ENCODE peak calls at places on chromosomes 1 and 21, in nine cellular contexts. C is IMR-90; O is heart left ventricle; S is Karpas-422; A is psoas muscle; J is fibroblast of lung; I is testis; M is CD4-positive, alpha-beta T cell; T is left lung. X is an unnamed sample.

GRCh38 chr1:53376041-53376461 is 48.2 kb upstream of the LRP8 start:
- DNase-seq in C (no peak), O (peak; percentile 27), S (no peak), A (peak; percentile 32), J (no peak), I (peak; percentile 14), M (no peak), T (peak; percentile 18), X (no peak)

GRCh38 chr1:230068952-230069684 is 2.1 kb downstream of the GALNT2 start:
- DNase-seq in C (no peak), O (no peak), S (no peak), A (no peak), J (no peak), I (no peak), M (no peak), T (no peak), X (no peak)

GRCh38 chr1:91884459-91885290 is 1.3 kb downstream of the TGFBR3 start:
- DNase-seq in C (peak; percentile 24), O (peak; percentile 41), S (no peak), A (peak; percentile 64), J (no peak), I (peak; percentile 36), M (peak; percentile 53), T (peak; percentile 43), X (no peak)

GRCh38 chr1:75520028-75520427 is 90.9 kb downstream of the SLC44A5 start:
- DNase-seq in C (no peak), O (no peak), S (no peak), A (no peak), J (no peak), I (no peak), M (no peak), T (no peak), X (no peak)

GRCh38 chr1:25874635-25875153 is 814 bp downstream of the PAQR7 start:
- DNase-seq in C (no peak), O (no peak), S (no peak), A (peak; percentile 45), J (no peak), I (no peak), M (no peak), T (no peak), X (no peak)

GRCh38 chr1:15526021-15526489 is 593 bp upstream of the DNAJC16 start:
- DNase-seq in C (no peak), O (no peak), S (peak; percentile 61), A (no peak), J (no peak), I (no peak), M (no peak), T (peak; percentile 48), X (no peak)

GRCh38 chr1:58754056-58754613 is 29.7 kb downstream of the JUN start:
- DNase-seq in C (no peak), O (no peak), S (no peak), A (no peak), J (peak; percentile 20), I (no peak), M (no peak), T (no peak), X (no peak)

GRCh38 chr1:149885364-149886111 is 13.8 kb upstream of the BOLA1 start:
- DNase-seq in C (peak; percentile 84), O (peak; percentile 89), S (no peak), A (peak; percentile 94), J (peak; percentile 82), I (peak; percentile 89), M (peak; percentile 64), T (peak; percentile 90), X (peak; percentile 42)

GRCh38 chr21:36929622-36930021 is 36.8 kb downstream of the HLCS start:
- DNase-seq in C (peak; percentile 49), O (no peak), S (no peak), A (no peak), J (peak; percentile 17), I (peak; percentile 26), M (no peak), T (no peak), X (no peak)

GRCh38 chr1:77282187-77282865 is 507 bp downstream of the AK5 start:
- DNase-seq in C (peak; percentile 35), O (peak; percentile 26), S (no peak), A (no peak), J (peak; percentile 22), I (no peak), M (peak; percentile 47), T (no peak), X (no peak)

GRCh38 chr1:91729621-91730348 is 156.2 kb downstream of the TGFBR3 start:
- DNase-seq in C (no peak), O (no peak), S (no peak), A (no peak), J (no peak), I (no peak), M (no peak), T (no peak), X (no peak)

GRCh38 chr1:173332026-173332425 is 124.9 kb upstream of the TNFSF4 start:
- DNase-seq in C (peak; percentile 89), O (peak; percentile 76), S (no peak), A (no peak), J (peak; percentile 85), I (no peak), M (no peak), T (peak; percentile 37), X (no peak)

GRCh38 chr1:83087851-83088250 is 911.1 kb downstream of the TTLL7 start:
- DNase-seq in C (no peak), O (no peak), S (no peak), A (no peak), J (no peak), I (no peak), M (no peak), T (no peak), X (no peak)

GRCh38 chr1:91645031-91645430 is 144.4 kb downstream of the CDC7 start:
- DNase-seq in C (peak; percentile 8), O (no peak), S (no peak), A (no peak), J (peak; percentile 56), I (no peak), M (no peak), T (no peak), X (no peak)

GRCh38 chr1:204544321-204544720 is 28.1 kb downstream of the MDM4 start:
- DNase-seq in C (peak; percentile 54), O (no peak), S (no peak), A (no peak), J (peak; percentile 69), I (no peak), M (no peak), T (no peak), X (no peak)

GRCh38 chr1:194151056-194151455 is 964.6 kb upstream of the B3GALT2 start:
- DNase-seq in C (no peak), O (no peak), S (no peak), A (no peak), J (no peak), I (no peak), M (no peak), T (no peak), X (no peak)

GRCh38 chr1:21289700-21290545 is at the start of gene ECE1:
- DNase-seq in C (no peak), O (peak; percentile 57), S (peak; percentile 77), A (no peak), J (peak; percentile 52), I (peak; percentile 48), M (peak; percentile 60), T (peak; percentile 67), X (peak; percentile 58)

GRCh38 chr1:89966666-89967065 is 28.2 kb upstream of the ZNF326 start:
- DNase-seq in C (no peak), O (no peak), S (no peak), A (no peak), J (no peak), I (no peak), M (no peak), T (no peak), X (no peak)

GRCh38 chr1:59779949-59780348 is 34.8 kb upstream of the HOOK1 start:
- DNase-seq in C (no peak), O (no peak), S (peak; percentile 43), A (no peak), J (no peak), I (no peak), M (no peak), T (no peak), X (no peak)

DNA sequence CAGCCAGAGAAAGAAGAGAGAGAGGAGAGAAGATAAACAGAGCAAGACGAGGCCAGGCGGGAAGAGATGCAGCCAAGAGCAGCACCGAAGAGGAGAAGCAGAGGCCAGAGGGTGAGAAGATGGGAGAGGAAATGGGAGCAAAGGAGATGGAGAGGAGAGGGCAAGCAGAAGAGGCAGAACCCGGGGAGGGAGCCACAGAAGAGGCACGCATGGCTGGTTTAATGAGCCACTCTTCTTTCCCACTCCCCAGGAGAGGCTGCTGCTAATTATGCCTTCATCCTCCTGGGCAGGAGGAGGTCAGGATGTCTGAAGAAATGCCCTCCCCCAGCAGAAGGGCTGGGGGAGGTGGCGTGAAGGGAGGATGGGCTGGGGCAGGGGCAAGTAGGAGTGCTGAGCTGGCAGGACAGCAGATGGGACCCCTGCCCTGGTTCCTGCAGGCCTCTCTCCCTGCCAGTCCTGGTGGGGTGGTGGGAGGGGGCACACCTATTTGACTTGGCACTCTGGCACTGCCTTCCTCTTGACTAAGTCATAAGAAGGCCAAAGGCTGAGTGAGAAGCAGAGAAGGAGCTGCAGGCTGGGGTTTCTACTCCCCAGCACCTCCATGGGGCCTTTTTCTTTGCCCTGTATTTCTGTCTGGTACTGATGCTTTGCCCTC is 32.3 kb downstream of the KIRREL1 start:
- DNase-seq in C (no peak), O (no peak), S (no peak), A (no peak), J (no peak), I (no peak), M (no peak), T (no peak), X (no peak)
- H3K9me3 ChIP-seq in C (no peaks in the 10 kb centered on the region), O (no peaks in the 10 kb centered on the region), S (no peaks in the 10 kb centered on the region), A (no peaks in the 10 kb centered on the region), J (no peaks in the 10 kb centered on the region), I (no peaks in the 10 kb centered on the region), M (no peaks in the 10 kb centered on the region), T (no peaks in the 10 kb centered on the region), X (no peaks in the 10 kb centered on the region)

GRCh38 chr1:29565490-29565889 is 329.2 kb downstream of the PTPRU start:
- DNase-seq in C (no peak), O (no peak), S (no peak), A (no peak), J (no peak), I (no peak), M (no peak), T (no peak), X (no peak)
- H3K9me3 ChIP-seq in C (peaks cover 21% of the 10 kb centered on the region), O (peaks cover 61% of the 10 kb centered on the region), S (peaks cover 28% of the 10 kb centered on the region), A (peaks cover 25% of the 10 kb centered on the region), J (no peaks in the 10 kb centered on the region), I (no peaks in the 10 kb centered on the region), M (peaks cover 57% of the 10 kb centered on the region), T (no peaks in the 10 kb centered on the region), X (peaks cover 9% of the 10 kb centered on the region)

GRCh38 chr1:165117482-165117881 is 239.0 kb downstream of the LMX1A start:
- DNase-seq in C (no peak), O (no peak), S (no peak), A (no peak), J (peak; percentile 2), I (no peak), M (no peak), T (no peak), X (no peak)
- H3K9me3 ChIP-seq in C (no peaks in the 10 kb centered on the region), O (no peaks in the 10 kb centered on the region), S (no peaks in the 10 kb centered on the region), A (no peaks in the 10 kb centered on the region), J (no peaks in the 10 kb centered on the region), I (no peaks in the 10 kb centered on the region), M (no peaks in the 10 kb centered on the region), T (no peaks in the 10 kb centered on the region), X (no peaks in the 10 kb centered on the region)

DNA sequence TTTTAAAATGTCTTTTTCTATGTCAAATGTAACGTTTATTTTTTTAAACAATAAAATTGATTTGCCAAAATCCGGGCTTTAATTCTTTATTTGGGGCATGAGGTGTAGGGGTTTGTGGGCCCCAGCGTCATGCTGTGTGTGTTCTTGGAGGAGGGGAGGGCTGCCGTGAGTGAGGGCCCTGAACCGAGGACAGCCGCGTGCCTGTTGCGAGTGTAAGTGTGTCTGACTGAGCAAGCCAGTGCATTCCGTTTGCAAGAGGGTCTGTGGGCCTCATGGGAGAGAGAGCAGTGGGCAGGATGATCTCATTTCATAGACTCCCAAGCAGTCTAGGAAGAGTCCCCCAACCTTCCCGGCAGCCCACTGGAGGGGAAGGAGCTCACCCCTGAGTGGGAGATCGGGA is 21.4 kb upstream of the SPSB1 start:
- DNase-seq in C (peak; percentile 22), O (no peak), S (no peak), A (peak; percentile 48), J (peak; percentile 53), I (no peak), M (no peak), T (no peak), X (no peak)
- H3K9me3 ChIP-seq in C (no peaks in the 10 kb centered on the region), O (no peaks in the 10 kb centered on the region), S (no peaks in the 10 kb centered on the region), A (no peaks in the 10 kb centered on the region), J (no peaks in the 10 kb centered on the region), I (no peaks in the 10 kb centered on the region), M (no peaks in the 10 kb centered on the region), T (no peaks in the 10 kb centered on the region), X (no peaks in the 10 kb centered on the region)

X was measured in T-helper 17 cell.